ENCODE peak calls at places on chromosomes 6 and 20, in seven cellular contexts. C is HepG2, Y is SK-N-SH, H is T47D, S is HCT116, R is GM12878, M is H1. K is an unnamed sample.

GRCh38 chr6:119347466-119348307 is 1.9 kb downstream of the MAN1A1 start:
- DNase-seq in C (peak), Y (no peak), H (peak), S (no peak), R (no peak), M (no peak), K (peak)

GRCh38 chr6:146194434-146194833 is 165.6 kb downstream of the GRM1 start:
- DNase-seq in C (no peak), Y (no peak), H (no peak), S (no peak), R (no peak), M (no peak), K (no peak)

GRCh38 chr6:169383265-169383664 is 129.6 kb upstream of the THBS2 start:
- DNase-seq in C (no peak), Y (no peak), H (no peak), S (no peak), R (no peak), M (no peak), K (no peak)

GRCh38 chr6:86031713-86032112 is 389.0 kb upstream of the SYNCRIP start:
- DNase-seq in C (no peak), Y (no peak), H (no peak), S (no peak), R (no peak), M (no peak), K (no peak)

GRCh38 chr20:52410746-52411317 is 219.3 kb upstream of the ZFP64 start:
- DNase-seq in C (no peak), Y (no peak), H (no peak), S (no peak), R (no peak), M (no peak), K (no peak)

GRCh38 chr6:138576303-138576702 is 77.0 kb upstream of the NHSL1 start:
- DNase-seq in C (no peak), Y (no peak), H (no peak), S (no peak), R (no peak), M (no peak), K (no peak)

GRCh38 chr6:43376551-43376981 is 7.1 kb upstream of the ZNF318 start:
- DNase-seq in C (no peak), Y (no peak), H (no peak), S (no peak), R (peak), M (no peak), K (no peak)

GRCh38 chr6:26270121-26270861 is 94.7 kb upstream of the BTN3A2 start:
- DNase-seq in C (no peak), Y (no peak), H (no peak), S (no peak), R (no peak), M (no peak), K (no peak)

GRCh38 chr6:11822346-11822745 is 43.7 kb upstream of the ADTRP start:
- DNase-seq in C (no peak), Y (no peak), H (peak), S (no peak), R (no peak), M (no peak), K (no peak)

GRCh38 chr6:42410861-42411260 is 40.9 kb downstream of the TRERF1 start:
- DNase-seq in C (no peak), Y (no peak), H (no peak), S (no peak), R (no peak), M (no peak), K (no peak)

GRCh38 chr6:112061605-112062004 is 7.7 kb downstream of the CCN6 start:
- DNase-seq in C (no peak), Y (no peak), H (no peak), S (no peak), R (no peak), M (no peak), K (no peak)

GRCh38 chr20:52035498-52035897 is 156.1 kb downstream of the ZFP64 start:
- DNase-seq in C (peak), Y (no peak), H (no peak), S (no peak), R (no peak), M (no peak), K (no peak)

GRCh38 chr6:36290668-36291620 is 21.1 kb downstream of the PNPLA1 start:
- DNase-seq in C (no peak), Y (no peak), H (peak), S (peak), R (no peak), M (no peak), K (peak)

GRCh38 chr20:14142171-14142570 is 146.9 kb downstream of the MACROD2 start:
- DNase-seq in C (peak), Y (peak), H (peak), S (peak), R (peak), M (peak), K (no peak)

GRCh38 chr6:39452306-39452705 is 129.8 kb upstream of the KCNK16 start:
- DNase-seq in C (no peak), Y (no peak), H (no peak), S (no peak), R (no peak), M (no peak), K (no peak)

GRCh38 chr6:168190646-168191443 is 111.8 kb upstream of the FRMD1 start:
- DNase-seq in C (no peak), Y (no peak), H (no peak), S (no peak), R (no peak), M (no peak), K (no peak)

GRCh38 chr6:57276946-57277345 is 40.5 kb upstream of the PRIM2 start:
- DNase-seq in C (no peak), Y (no peak), H (no peak), S (no peak), R (no peak), M (no peak), K (no peak)

GRCh38 chr6:139409026-139409425 is 34.6 kb upstream of the CITED2 start:
- DNase-seq in C (no peak), Y (no peak), H (no peak), S (no peak), R (no peak), M (no peak), K (no peak)

GRCh38 chr6:90548001-90548400 is 38.9 kb downstream of the MAP3K7 start:
- DNase-seq in C (no peak), Y (no peak), H (no peak), S (no peak), R (no peak), M (no peak), K (no peak)

DNA sequence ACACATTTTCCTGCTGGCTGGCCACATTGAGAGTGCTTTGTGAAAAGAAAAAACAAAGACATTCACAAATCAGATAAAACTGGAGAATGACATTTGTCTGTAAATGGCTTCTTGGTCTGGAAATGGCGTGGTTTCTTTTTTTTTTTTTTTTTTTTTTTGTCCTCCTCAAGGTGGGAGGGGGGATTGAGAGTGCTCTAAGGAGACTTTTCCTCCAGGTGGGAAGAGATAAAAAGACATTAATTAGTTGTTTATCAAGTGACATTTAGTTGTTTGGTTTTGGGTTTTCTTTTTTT is 40.4 kb downstream of the GNAS start:
- DNase-seq in C (no peak), Y (peak), H (no peak), S (no peak), R (no peak), M (no peak), K (no peak)
- TF ChIP-seq JUND in C (no peak), Y (no peak), H (no peak), S (no peak), R (no peak), M (no peak), K (no peak)

GRCh38 chr6:47106721-47107197 is 64.6 kb upstream of the ADGRF1 start:
- DNase-seq in C (peak), Y (no peak), H (peak), S (no peak), R (no peak), M (no peak), K (no peak)

GRCh38 chr6:47102331-47102730 is 60.2 kb upstream of the ADGRF1 start:
- DNase-seq in C (no peak), Y (no peak), H (no peak), S (no peak), R (no peak), M (no peak), K (no peak)

GRCh38 chr6:47103931-47104330 is 61.8 kb upstream of the ADGRF1 start:
- DNase-seq in C (no peak), Y (no peak), H (no peak), S (no peak), R (no peak), M (no peak), K (no peak)

GRCh38 chr6:47106216-47106615 is 64.1 kb upstream of the ADGRF1 start:
- DNase-seq in C (no peak), Y (no peak), H (no peak), S (no peak), R (no peak), M (no peak), K (no peak)

DNA sequence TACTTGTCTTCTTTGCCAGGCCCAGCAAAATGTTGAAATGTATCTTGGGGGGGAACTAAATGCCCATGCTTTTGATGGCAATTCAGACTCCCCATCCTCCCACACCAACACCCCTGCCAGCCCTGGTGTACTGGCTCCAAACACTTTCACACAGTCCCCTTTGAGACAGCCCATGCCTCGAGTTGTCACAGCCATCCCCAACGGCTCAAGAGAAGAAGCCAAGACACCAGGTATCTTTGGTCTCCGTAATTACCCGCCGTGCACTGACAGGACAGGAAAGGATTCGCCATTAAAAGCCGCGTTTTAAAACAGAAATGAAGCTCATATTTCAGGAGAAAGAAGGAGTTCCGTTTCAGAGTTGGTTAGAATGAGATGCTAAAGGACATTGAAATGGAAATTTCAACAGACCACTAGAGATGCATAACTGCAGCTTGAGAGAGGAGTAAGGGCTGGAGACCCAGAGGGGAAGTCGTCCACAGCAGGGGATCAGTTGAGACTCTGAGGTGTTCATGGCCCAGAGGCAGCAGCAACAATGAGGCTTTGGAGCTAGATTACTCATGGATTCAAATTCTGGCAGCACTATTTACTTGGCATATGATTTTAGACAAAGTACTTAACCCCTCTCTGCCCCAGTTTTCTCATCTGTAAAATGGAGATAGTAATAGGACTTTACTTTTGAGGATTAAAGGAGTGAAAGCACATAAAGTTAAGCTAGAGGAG is 63.5 kb upstream of the ADGRF1 start:
- DNase-seq in C (no peak), Y (no peak), H (no peak), S (no peak), R (no peak), M (no peak), K (no peak)
- TF ChIP-seq JUND in C (no peak), Y (no peak), H (no peak), S (no peak), R (no peak), M (no peak), K (no peak)

GRCh38 chr6:15372932-15373331 is 127.1 kb downstream of the JARID2 start:
- DNase-seq in C (no peak), Y (no peak), H (no peak), S (no peak), R (no peak), M (no peak), K (no peak)

GRCh38 chr6:15374119-15374518 is 128.2 kb downstream of the JARID2 start:
- DNase-seq in C (no peak), Y (no peak), H (no peak), S (no peak), R (no peak), M (no peak), K (no peak)

GRCh38 chr6:15376900-15377487 is 131.1 kb downstream of the JARID2 start:
- DNase-seq in C (no peak), Y (no peak), H (no peak), S (no peak), R (no peak), M (no peak), K (no peak)

GRCh38 chr6:15375638-15376290 is 129.9 kb downstream of the JARID2 start:
- DNase-seq in C (no peak), Y (no peak), H (no peak), S (no peak), R (no peak), M (no peak), K (no peak)

GRCh38 chr6:15375018-15375417 is 129.1 kb downstream of the JARID2 start:
- DNase-seq in C (no peak), Y (no peak), H (no peak), S (no peak), R (no peak), M (no peak), K (no peak)
- TF ChIP-seq JUND in C (no peak), Y (no peak), H (no peak), S (no peak), R (no peak), M (no peak), K (no peak)

GRCh38 chr6:33668914-33669313 is 42.6 kb downstream of the UQCC2 start:
- DNase-seq in C (no peak), Y (no peak), H (no peak), S (no peak), R (no peak), M (no peak), K (peak)

GRCh38 chr6:33672808-33673207 is 38.7 kb downstream of the UQCC2 start:
- DNase-seq in C (peak), Y (peak), H (no peak), S (no peak), R (no peak), M (no peak), K (peak)

GRCh38 chr6:33670086-33670660 is 41.3 kb downstream of the UQCC2 start:
- DNase-seq in C (no peak), Y (no peak), H (no peak), S (no peak), R (no peak), M (no peak), K (no peak)

GRCh38 chr6:33671381-33672072 is 40.0 kb downstream of the UQCC2 start:
- DNase-seq in C (no peak), Y (no peak), H (no peak), S (no peak), R (no peak), M (no peak), K (no peak)

DNA sequence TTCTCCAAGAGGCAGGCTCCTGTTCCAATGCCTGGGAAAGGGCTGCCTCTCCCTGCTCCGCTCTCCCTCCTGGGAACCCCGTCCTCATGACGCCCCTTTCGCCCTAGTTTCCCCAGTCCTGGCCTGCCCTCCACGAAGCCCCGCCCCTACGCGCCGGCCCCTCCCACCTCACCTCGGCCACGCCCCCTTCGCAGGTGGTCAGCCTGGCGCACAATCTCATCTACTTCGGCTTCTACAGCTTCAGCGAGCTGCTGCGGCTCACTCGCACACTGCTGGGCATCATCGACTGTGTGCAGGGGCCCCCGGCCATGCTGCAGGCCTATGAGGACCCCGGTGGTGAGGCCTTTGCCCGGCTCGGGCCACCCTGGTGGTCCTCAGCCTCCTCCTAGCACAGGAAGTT is 40.5 kb downstream of the UQCC2 start:
- DNase-seq in C (no peak), Y (no peak), H (no peak), S (no peak), R (no peak), M (peak), K (peak)
- TF ChIP-seq JUND in C (no peak), Y (no peak), H (no peak), S (no peak), R (no peak), M (no peak), K (no peak)

DNA sequence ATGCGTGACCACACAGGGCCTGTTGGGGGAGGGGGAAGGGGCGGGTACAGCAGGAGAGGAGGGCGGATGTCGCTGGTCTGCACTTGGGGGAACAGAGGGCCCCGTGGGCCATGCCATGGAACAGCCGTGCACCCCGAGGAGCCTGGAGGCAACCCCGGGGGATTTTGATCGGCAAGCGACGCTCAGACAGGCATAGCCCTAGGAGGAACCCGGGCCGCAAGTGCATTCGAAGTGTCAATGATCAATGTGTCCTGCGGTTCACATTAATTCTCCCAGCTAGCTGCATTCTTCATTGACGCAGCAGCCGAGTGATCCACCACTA is 772.8 kb upstream of the DEFB115 start:
- DNase-seq in C (no peak), Y (peak), H (no peak), S (no peak), R (no peak), M (no peak), K (no peak)
- TF ChIP-seq JUND in C (no peak), Y (no peak), H (no peak), S (no peak), R (no peak), M (no peak), K (no peak)

GRCh38 chr6:117483645-117484016 is 1.2 kb downstream of the DCBLD1 start:
- DNase-seq in C (peak), Y (no peak), H (peak), S (no peak), R (no peak), M (no peak), K (no peak)
- TF ChIP-seq JUND in C (no peak), Y (no peak), H (no peak), S (no peak), R (no peak), M (no peak), K (no peak)

DNA sequence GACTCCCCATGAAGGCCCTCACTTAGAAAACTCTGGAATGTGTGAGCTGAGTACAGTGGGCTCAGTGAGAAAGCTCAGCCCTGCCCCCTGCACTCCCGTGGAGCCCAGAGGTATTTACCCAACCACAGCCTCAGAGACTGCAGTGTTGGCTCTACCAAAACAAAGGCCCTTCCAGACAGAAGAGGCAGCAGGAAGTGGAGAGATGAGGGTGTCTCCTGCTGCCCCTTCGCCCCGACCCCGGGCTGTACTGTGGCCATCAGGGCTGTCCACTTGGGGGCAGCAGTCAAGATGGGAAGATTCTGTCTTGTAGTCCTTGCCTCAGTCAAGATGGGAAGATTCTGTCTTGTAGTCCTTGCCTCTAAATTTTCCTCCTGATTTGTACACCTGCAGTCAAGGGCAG is 341.3 kb downstream of the TAF4 start:
- DNase-seq in C (peak), Y (no peak), H (no peak), S (no peak), R (no peak), M (peak), K (peak)
- TF ChIP-seq JUND in C (no peak), Y (no peak), H (no peak), S (no peak), R (no peak), M (no peak), K (no peak)

GRCh38 chr6:2706482-2706881 is 44.2 kb downstream of the MYLK4 start:
- DNase-seq in C (no peak), Y (no peak), H (no peak), S (no peak), R (no peak), M (no peak), K (no peak)
- TF ChIP-seq JUND in C (no peak), Y (no peak), H (no peak), S (no peak), R (no peak), M (no peak), K (no peak)

K was measured in K562.